ENCODE peak calls at places on chromosome 14, in eight cellular contexts. One of them, this sample, is unnamed.

GRCh38 chr14:59360923-59361794 is 104.0 kb downstream of the GPR135 start:
- DNase-seq in ELR: peak
- DNase-seq in substantia nigra: no peak
- DNase-seq in stimulated activated naive CD8-positive, alpha-beta T cell treated with anti-CD3 and anti-CD28 coated beads, Interleukin-15, amount 100 ng/mL, for 72 hours: no peak
- DNase-seq in tibial nerve: peak
- DNase-seq in astrocyte of the spinal cord: peak
- DNase-seq in stimulated activated naive CD4-positive, alpha-beta T cell: no peak
- DNase-seq in nucleus accumbens: no peak
- DNase-seq in this sample: no peak

GRCh38 chr14:65471038-65471878 is 58.7 kb downstream of the FUT8 start:
- DNase-seq in stimulated activated naive CD8-positive, alpha-beta T cell treated with anti-CD3 and anti-CD28 coated beads, Interleukin-15, amount 100 ng/mL, for 72 hours: no peak
- DNase-seq in astrocyte of the spinal cord: no peak
- DNase-seq in stimulated activated naive CD4-positive, alpha-beta T cell: no peak
- DNase-seq in substantia nigra: no peak
- DNase-seq in ELR: no peak
- DNase-seq in tibial nerve: no peak
- DNase-seq in nucleus accumbens: no peak
- DNase-seq in this sample: no peak

GRCh38 chr14:37369446-37369845 is 171.7 kb downstream of the MIPOL1 start:
- DNase-seq in stimulated activated naive CD8-positive, alpha-beta T cell treated with anti-CD3 and anti-CD28 coated beads, Interleukin-15, amount 100 ng/mL, for 72 hours: no peak
- DNase-seq in stimulated activated naive CD4-positive, alpha-beta T cell: no peak
- DNase-seq in substantia nigra: no peak
- DNase-seq in astrocyte of the spinal cord: no peak
- DNase-seq in ELR: no peak
- DNase-seq in tibial nerve: no peak
- DNase-seq in nucleus accumbens: no peak
- DNase-seq in this sample: no peak

GRCh38 chr14:66476964-66477363 is 9.2 kb upstream of the CCDC196 start:
- DNase-seq in substantia nigra: no peak
- DNase-seq in nucleus accumbens: no peak
- DNase-seq in tibial nerve: no peak
- DNase-seq in ELR: peak
- DNase-seq in stimulated activated naive CD8-positive, alpha-beta T cell treated with anti-CD3 and anti-CD28 coated beads, Interleukin-15, amount 100 ng/mL, for 72 hours: no peak
- DNase-seq in stimulated activated naive CD4-positive, alpha-beta T cell: no peak
- DNase-seq in astrocyte of the spinal cord: peak
- DNase-seq in this sample: no peak

GRCh38 chr14:34804933-34805332 is 70.2 kb downstream of the BAZ1A start:
- DNase-seq in astrocyte of the spinal cord: no peak
- DNase-seq in stimulated activated naive CD4-positive, alpha-beta T cell: no peak
- DNase-seq in substantia nigra: no peak
- DNase-seq in ELR: no peak
- DNase-seq in nucleus accumbens: no peak
- DNase-seq in tibial nerve: no peak
- DNase-seq in stimulated activated naive CD8-positive, alpha-beta T cell treated with anti-CD3 and anti-CD28 coated beads, Interleukin-15, amount 100 ng/mL, for 72 hours: no peak
- DNase-seq in this sample: no peak

GRCh38 chr14:89078021-89078676 is 253.7 kb downstream of the TTC8 start:
- DNase-seq in stimulated activated naive CD8-positive, alpha-beta T cell treated with anti-CD3 and anti-CD28 coated beads, Interleukin-15, amount 100 ng/mL, for 72 hours: no peak
- DNase-seq in ELR: no peak
- DNase-seq in substantia nigra: no peak
- DNase-seq in stimulated activated naive CD4-positive, alpha-beta T cell: no peak
- DNase-seq in astrocyte of the spinal cord: no peak
- DNase-seq in nucleus accumbens: no peak
- DNase-seq in tibial nerve: no peak
- DNase-seq in this sample: no peak

GRCh38 chr14:77181603-77182437 is at the start of gene TMEM63C:
- DNase-seq in stimulated activated naive CD4-positive, alpha-beta T cell: peak
- DNase-seq in stimulated activated naive CD8-positive, alpha-beta T cell treated with anti-CD3 and anti-CD28 coated beads, Interleukin-15, amount 100 ng/mL, for 72 hours: peak
- DNase-seq in substantia nigra: peak
- DNase-seq in ELR: no peak
- DNase-seq in astrocyte of the spinal cord: no peak
- DNase-seq in tibial nerve: no peak
- DNase-seq in nucleus accumbens: no peak
- DNase-seq in this sample: no peak

GRCh38 chr14:38254565-38255407 is 1.1 kb downstream of the CLEC14A start:
- DNase-seq in tibial nerve: no peak
- DNase-seq in substantia nigra: no peak
- DNase-seq in nucleus accumbens: no peak
- DNase-seq in stimulated activated naive CD4-positive, alpha-beta T cell: no peak
- DNase-seq in astrocyte of the spinal cord: peak
- DNase-seq in ELR: no peak
- DNase-seq in stimulated activated naive CD8-positive, alpha-beta T cell treated with anti-CD3 and anti-CD28 coated beads, Interleukin-15, amount 100 ng/mL, for 72 hours: peak
- DNase-seq in this sample: no peak

GRCh38 chr14:56995010-56995409 is 184.7 kb upstream of the OTX2 start:
- DNase-seq in stimulated activated naive CD8-positive, alpha-beta T cell treated with anti-CD3 and anti-CD28 coated beads, Interleukin-15, amount 100 ng/mL, for 72 hours: no peak
- DNase-seq in stimulated activated naive CD4-positive, alpha-beta T cell: no peak
- DNase-seq in astrocyte of the spinal cord: no peak
- DNase-seq in tibial nerve: no peak
- DNase-seq in nucleus accumbens: no peak
- DNase-seq in ELR: no peak
- DNase-seq in substantia nigra: no peak
- DNase-seq in this sample: no peak

GRCh38 chr14:58428011-58428807 is 690 bp downstream of the KIAA0586 start:
- DNase-seq in stimulated activated naive CD4-positive, alpha-beta T cell: no peak
- DNase-seq in tibial nerve: peak
- DNase-seq in nucleus accumbens: no peak
- DNase-seq in substantia nigra: no peak
- DNase-seq in ELR: peak
- DNase-seq in stimulated activated naive CD8-positive, alpha-beta T cell treated with anti-CD3 and anti-CD28 coated beads, Interleukin-15, amount 100 ng/mL, for 72 hours: no peak
- DNase-seq in astrocyte of the spinal cord: peak
- DNase-seq in this sample: no peak

GRCh38 chr14:93994919-93995682 is 2.0 kb upstream of the CCDC197 start:
- DNase-seq in stimulated activated naive CD4-positive, alpha-beta T cell: no peak
- DNase-seq in astrocyte of the spinal cord: peak
- DNase-seq in nucleus accumbens: no peak
- DNase-seq in ELR: peak
- DNase-seq in stimulated activated naive CD8-positive, alpha-beta T cell treated with anti-CD3 and anti-CD28 coated beads, Interleukin-15, amount 100 ng/mL, for 72 hours: peak
- DNase-seq in substantia nigra: no peak
- DNase-seq in tibial nerve: no peak
- DNase-seq in this sample: no peak